ENCODE peak calls at places on chromosomes 7 and 10, in six cellular contexts. One of them, this sample, is unnamed.

GRCh38 chr10:12984165-12984747 is 17.3 kb downstream of the CCDC3 start:
- DNase-seq in transverse colon: no peak
- DNase-seq in mammary epithelial cell: no peak
- DNase-seq in endothelial cell: no peak
- DNase-seq in MCF 10A: no peak
- DNase-seq in Peyer's patch: no peak
- DNase-seq in this sample: no peak

GRCh38 chr7:27115161-27116018 is 12.9 kb upstream of the HOXA2 start:
- DNase-seq in transverse colon: peak; percentile 75
- DNase-seq in mammary epithelial cell: peak; percentile 89
- DNase-seq in endothelial cell: no peak
- DNase-seq in MCF 10A: peak; percentile 81
- DNase-seq in Peyer's patch: peak; percentile 73
- DNase-seq in this sample: no peak

GRCh38 chr10:117699436-117700075 is 157.0 kb downstream of the EMX2 start:
- DNase-seq in transverse colon: no peak
- DNase-seq in mammary epithelial cell: peak; percentile 64
- DNase-seq in endothelial cell: no peak
- DNase-seq in MCF 10A: peak; percentile 71
- DNase-seq in Peyer's patch: no peak
- DNase-seq in this sample: no peak

GRCh38 chr10:122461367-122461728 is at the start of gene HTRA1:
- DNase-seq in transverse colon: peak; percentile 52
- DNase-seq in mammary epithelial cell: peak; percentile 70
- DNase-seq in endothelial cell: peak; percentile 64
- DNase-seq in MCF 10A: peak; percentile 78
- DNase-seq in Peyer's patch: peak; percentile 59
- DNase-seq in this sample: peak; percentile 54

GRCh38 chr7:112665709-112666108 is 124.5 kb downstream of the TMEM168 start:
- DNase-seq in transverse colon: peak; percentile 59
- DNase-seq in mammary epithelial cell: peak; percentile 24
- DNase-seq in endothelial cell: no peak
- DNase-seq in MCF 10A: peak; percentile 18
- DNase-seq in Peyer's patch: peak; percentile 59
- DNase-seq in this sample: no peak

GRCh38 chr10:90915141-90916075 is 5.5 kb downstream of the ANKRD1 start:
- DNase-seq in transverse colon: no peak
- DNase-seq in mammary epithelial cell: no peak
- DNase-seq in endothelial cell: no peak
- DNase-seq in MCF 10A: no peak
- DNase-seq in Peyer's patch: no peak
- DNase-seq in this sample: no peak

GRCh38 chr10:132655735-132656134 is 118.1 kb downstream of the INPP5A start:
- DNase-seq in transverse colon: no peak
- DNase-seq in mammary epithelial cell: no peak
- DNase-seq in endothelial cell: no peak
- DNase-seq in MCF 10A: no peak
- DNase-seq in Peyer's patch: no peak
- DNase-seq in this sample: no peak

GRCh38 chr7:128000854-128001265 is 30.4 kb downstream of the LRRC4 start:
- DNase-seq in transverse colon: no peak
- DNase-seq in mammary epithelial cell: no peak
- DNase-seq in endothelial cell: no peak
- DNase-seq in MCF 10A: no peak
- DNase-seq in Peyer's patch: peak; percentile 66
- DNase-seq in this sample: no peak

GRCh38 chr7:73363225-73364005 is 35.5 kb downstream of the FKBP6 start:
- DNase-seq in transverse colon: no peak
- DNase-seq in mammary epithelial cell: no peak
- DNase-seq in endothelial cell: no peak
- DNase-seq in MCF 10A: no peak
- DNase-seq in Peyer's patch: no peak
- DNase-seq in this sample: no peak

GRCh38 chr7:46244752-46245151 is 323.7 kb upstream of the IGFBP3 start:
- DNase-seq in transverse colon: no peak
- DNase-seq in mammary epithelial cell: no peak
- DNase-seq in endothelial cell: no peak
- DNase-seq in MCF 10A: peak; percentile 68
- DNase-seq in Peyer's patch: no peak
- DNase-seq in this sample: no peak

GRCh38 chr7:99459087-99459486 is 6.9 kb downstream of the ATP5MF start:
- DNase-seq in transverse colon: no peak
- DNase-seq in mammary epithelial cell: no peak
- DNase-seq in endothelial cell: peak; percentile 22
- DNase-seq in MCF 10A: peak; percentile 36
- DNase-seq in Peyer's patch: no peak
- DNase-seq in this sample: no peak

GRCh38 chr7:40244226-40244625 is 109.4 kb downstream of the SUGCT start:
- DNase-seq in transverse colon: no peak
- DNase-seq in mammary epithelial cell: no peak
- DNase-seq in endothelial cell: no peak
- DNase-seq in MCF 10A: no peak
- DNase-seq in Peyer's patch: no peak
- DNase-seq in this sample: no peak

GRCh38 chr7:157519246-157519645 is 182.4 kb downstream of the DNAJB6 start:
- DNase-seq in transverse colon: no peak
- DNase-seq in mammary epithelial cell: no peak
- DNase-seq in endothelial cell: no peak
- DNase-seq in MCF 10A: no peak
- DNase-seq in Peyer's patch: peak; percentile 17
- DNase-seq in this sample: no peak

GRCh38 chr10:128186959-128187787 is 61.0 kb upstream of the MKI67 start:
- DNase-seq in transverse colon: peak; percentile 14
- DNase-seq in mammary epithelial cell: no peak
- DNase-seq in endothelial cell: no peak
- DNase-seq in MCF 10A: no peak
- DNase-seq in Peyer's patch: no peak
- DNase-seq in this sample: no peak

GRCh38 chr7:13850185-13850752 is 139.2 kb downstream of the ETV1 start:
- DNase-seq in transverse colon: peak; percentile 11
- DNase-seq in mammary epithelial cell: peak; percentile 98
- DNase-seq in endothelial cell: no peak
- DNase-seq in MCF 10A: peak; percentile 94
- DNase-seq in Peyer's patch: peak; percentile 67
- DNase-seq in this sample: peak; percentile 98

GRCh38 chr7:89477991-89478390 is 676.3 kb upstream of the STEAP1 start:
- DNase-seq in transverse colon: no peak
- DNase-seq in mammary epithelial cell: no peak
- DNase-seq in endothelial cell: no peak
- DNase-seq in MCF 10A: no peak
- DNase-seq in Peyer's patch: no peak
- DNase-seq in this sample: no peak

GRCh38 chr10:126839094-126839761 is 66.0 kb upstream of the DOCK1 start:
- DNase-seq in transverse colon: peak; percentile 73
- DNase-seq in mammary epithelial cell: no peak
- DNase-seq in endothelial cell: no peak
- DNase-seq in MCF 10A: no peak
- DNase-seq in Peyer's patch: peak; percentile 71
- DNase-seq in this sample: no peak

GRCh38 chr10:80504158-80504811 is 33.4 kb upstream of the SH2D4B start:
- DNase-seq in transverse colon: peak; percentile 48
- DNase-seq in mammary epithelial cell: no peak
- DNase-seq in endothelial cell: no peak
- DNase-seq in MCF 10A: no peak
- DNase-seq in Peyer's patch: peak; percentile 71
- DNase-seq in this sample: no peak

GRCh38 chr10:115004236-115004862 is 66.4 kb downstream of the TRUB1 start:
- DNase-seq in transverse colon: no peak
- DNase-seq in mammary epithelial cell: no peak
- DNase-seq in endothelial cell: no peak
- DNase-seq in MCF 10A: no peak
- DNase-seq in Peyer's patch: no peak
- DNase-seq in this sample: no peak

DNA sequence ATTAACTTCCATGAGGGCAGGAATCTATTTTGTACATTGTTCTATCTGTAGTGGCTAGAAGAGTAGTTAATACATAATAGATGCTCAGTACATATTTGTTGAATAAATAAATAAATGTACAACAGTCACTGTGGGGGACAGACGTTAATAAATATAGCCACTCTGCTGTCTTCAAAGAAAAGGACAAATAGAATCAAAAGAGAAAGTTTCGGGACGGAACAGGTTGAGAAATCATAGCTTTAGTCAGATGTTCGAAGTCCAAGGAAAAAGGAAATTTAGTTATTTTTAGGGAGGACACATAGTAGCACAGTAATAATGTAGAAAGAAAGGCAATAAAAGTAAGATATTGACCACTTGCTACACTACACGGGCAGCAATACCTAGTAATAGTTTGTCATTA is 861.4 kb downstream of the PCDH15 start:
- DNase-seq in transverse colon: no peak
- DNase-seq in mammary epithelial cell: no peak
- DNase-seq in endothelial cell: no peak
- DNase-seq in MCF 10A: no peak
- DNase-seq in Peyer's patch: no peak
- DNase-seq in this sample: no peak
- TF ChIP-seq CTCF in transverse colon: no peak
- TF ChIP-seq CTCF in mammary epithelial cell: no peak
- TF ChIP-seq CTCF in endothelial cell: no peak
- TF ChIP-seq CTCF in MCF 10A: no peak
- TF ChIP-seq CTCF in Peyer's patch: no peak
- TF ChIP-seq CTCF in this sample: no peak

GRCh38 chr10:129768437-129769355 is 195.4 kb downstream of the EBF3 start:
- DNase-seq in transverse colon: peak; percentile 4
- DNase-seq in mammary epithelial cell: no peak
- DNase-seq in endothelial cell: peak; percentile 57
- DNase-seq in MCF 10A: no peak
- DNase-seq in Peyer's patch: no peak
- DNase-seq in this sample: no peak
- TF ChIP-seq CTCF in transverse colon: no peak
- TF ChIP-seq CTCF in mammary epithelial cell: no peak
- TF ChIP-seq CTCF in endothelial cell: no peak
- TF ChIP-seq CTCF in MCF 10A: no peak
- TF ChIP-seq CTCF in Peyer's patch: no peak
- TF ChIP-seq CTCF in this sample: no peak

GRCh38 chr10:815338-816104 is 116.0 kb downstream of the LARP4B start:
- DNase-seq in transverse colon: no peak
- DNase-seq in mammary epithelial cell: no peak
- DNase-seq in endothelial cell: no peak
- DNase-seq in MCF 10A: no peak
- DNase-seq in Peyer's patch: no peak
- DNase-seq in this sample: no peak
- TF ChIP-seq CTCF in transverse colon: no peak
- TF ChIP-seq CTCF in mammary epithelial cell: peak; percentile 16
- TF ChIP-seq CTCF in endothelial cell: peak; percentile 38
- TF ChIP-seq CTCF in MCF 10A: no peak
- TF ChIP-seq CTCF in Peyer's patch: no peak
- TF ChIP-seq CTCF in this sample: no peak

GRCh38 chr7:105339404-105340316 is 49.1 kb downstream of the SRPK2 start:
- DNase-seq in transverse colon: no peak
- DNase-seq in mammary epithelial cell: no peak
- DNase-seq in endothelial cell: no peak
- DNase-seq in MCF 10A: no peak
- DNase-seq in Peyer's patch: no peak
- DNase-seq in this sample: no peak

GRCh38 chr7:105337529-105337928 is 51.2 kb downstream of the SRPK2 start:
- DNase-seq in transverse colon: no peak
- DNase-seq in mammary epithelial cell: no peak
- DNase-seq in endothelial cell: no peak
- DNase-seq in MCF 10A: no peak
- DNase-seq in Peyer's patch: no peak
- DNase-seq in this sample: no peak

GRCh38 chr7:105330526-105330925 is 58.2 kb downstream of the SRPK2 start:
- DNase-seq in transverse colon: no peak
- DNase-seq in mammary epithelial cell: no peak
- DNase-seq in endothelial cell: no peak
- DNase-seq in MCF 10A: no peak
- DNase-seq in Peyer's patch: no peak
- DNase-seq in this sample: no peak

DNA sequence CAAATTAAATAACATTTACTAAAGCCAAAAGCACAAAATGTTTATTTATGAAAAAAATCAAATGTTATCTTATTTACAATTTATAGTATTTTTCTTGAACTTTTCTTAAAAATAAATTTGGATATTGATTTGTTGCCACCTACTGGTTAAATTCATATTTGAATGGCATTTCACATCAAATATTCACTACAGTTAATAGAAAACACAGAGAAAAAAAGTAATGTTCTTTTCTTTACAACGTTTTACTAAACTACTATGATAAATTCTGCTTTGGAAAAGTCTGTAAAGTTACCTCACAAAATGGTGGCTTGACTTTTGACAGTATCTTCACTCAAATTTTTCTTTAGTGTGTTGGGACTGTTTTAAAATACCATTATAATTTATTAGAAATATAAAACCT is 52.7 kb downstream of the SRPK2 start:
- DNase-seq in transverse colon: no peak
- DNase-seq in mammary epithelial cell: no peak
- DNase-seq in endothelial cell: no peak
- DNase-seq in MCF 10A: no peak
- DNase-seq in Peyer's patch: no peak
- DNase-seq in this sample: no peak
- TF ChIP-seq CTCF in transverse colon: peak; percentile 26
- TF ChIP-seq CTCF in mammary epithelial cell: peak; percentile 28
- TF ChIP-seq CTCF in endothelial cell: peak; percentile 59
- TF ChIP-seq CTCF in MCF 10A: peak; percentile 30
- TF ChIP-seq CTCF in Peyer's patch: peak; percentile 28
- TF ChIP-seq CTCF in this sample: peak; percentile 23

GRCh38 chr7:1123721-1124120 is 35.8 kb downstream of the GPER1 start:
- DNase-seq in transverse colon: peak; percentile 57
- DNase-seq in mammary epithelial cell: no peak
- DNase-seq in endothelial cell: peak; percentile 87
- DNase-seq in MCF 10A: no peak
- DNase-seq in Peyer's patch: peak; percentile 65
- DNase-seq in this sample: peak; percentile 83
- TF ChIP-seq CTCF in transverse colon: peak; percentile 41
- TF ChIP-seq CTCF in mammary epithelial cell: no peak
- TF ChIP-seq CTCF in endothelial cell: peak; percentile 21
- TF ChIP-seq CTCF in MCF 10A: no peak
- TF ChIP-seq CTCF in Peyer's patch: peak; percentile 21
- TF ChIP-seq CTCF in this sample: peak; percentile 88

DNA sequence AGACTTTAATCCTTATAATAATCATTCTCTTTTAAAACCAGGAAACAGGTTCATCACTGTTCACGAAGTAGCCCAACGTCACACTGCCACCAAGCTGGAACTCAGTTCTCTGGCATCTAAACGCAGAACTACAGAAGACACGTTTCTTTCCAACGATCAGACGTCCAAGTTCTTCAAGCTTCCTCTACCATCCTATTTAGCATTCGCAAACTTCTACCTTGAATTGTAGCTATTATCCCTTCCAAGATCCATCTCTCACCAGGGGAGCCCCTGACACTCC is 647 bp downstream of the TRDMT1 start:
- DNase-seq in transverse colon: peak; percentile 53
- DNase-seq in mammary epithelial cell: peak; percentile 50
- DNase-seq in endothelial cell: no peak
- DNase-seq in MCF 10A: peak; percentile 44
- DNase-seq in Peyer's patch: peak; percentile 71
- DNase-seq in this sample: no peak
- TF ChIP-seq CTCF in transverse colon: no peak
- TF ChIP-seq CTCF in mammary epithelial cell: no peak
- TF ChIP-seq CTCF in endothelial cell: no peak
- TF ChIP-seq CTCF in MCF 10A: no peak
- TF ChIP-seq CTCF in Peyer's patch: peak; percentile 6
- TF ChIP-seq CTCF in this sample: no peak

DNA sequence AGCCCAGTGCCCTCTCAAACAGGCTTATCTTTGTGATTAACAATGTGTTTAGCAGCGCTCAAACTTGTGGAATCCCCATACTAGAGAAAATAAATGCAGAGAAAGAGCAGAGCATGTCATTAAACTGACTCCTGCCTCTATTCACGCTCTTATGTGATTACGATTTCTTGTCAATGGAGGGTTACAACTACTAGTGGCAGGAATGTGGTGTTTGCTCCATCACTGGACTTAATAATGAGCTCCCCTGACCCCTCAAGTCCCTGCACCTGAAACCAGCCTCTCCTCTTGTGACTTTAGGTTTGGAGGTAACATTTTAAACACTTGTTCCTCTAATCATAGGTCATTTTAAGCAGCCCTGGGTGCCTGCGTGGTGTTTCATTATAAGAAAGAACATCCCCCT is 121.9 kb downstream of the PLPP4 start:
- DNase-seq in transverse colon: no peak
- DNase-seq in mammary epithelial cell: no peak
- DNase-seq in endothelial cell: no peak
- DNase-seq in MCF 10A: no peak
- DNase-seq in Peyer's patch: no peak
- DNase-seq in this sample: no peak
- TF ChIP-seq CTCF in transverse colon: no peak
- TF ChIP-seq CTCF in mammary epithelial cell: no peak
- TF ChIP-seq CTCF in endothelial cell: no peak
- TF ChIP-seq CTCF in MCF 10A: no peak
- TF ChIP-seq CTCF in Peyer's patch: no peak
- TF ChIP-seq CTCF in this sample: no peak